ENCODE peak calls at places on chromosome 9, in four cellular contexts. I is neuronal stem cell, V is small intestine, O is A673. Y is an unnamed sample.

GRCh38 chr9:134442486-134443168 is 116.4 kb downstream of the RXRA start:
- DNase-seq in I (no peak), V (no peak), O (no peak), Y (no peak)

GRCh38 chr9:92151691-92152393 is 36.6 kb upstream of the SPTLC1 start:
- DNase-seq in I (no peak), V (no peak), O (no peak), Y (no peak)

GRCh38 chr9:37053684-37054512 is 19.8 kb upstream of the PAX5 start:
- DNase-seq in I (no peak), V (no peak), O (no peak), Y (no peak)

GRCh38 chr9:119838210-119838609 is 469.0 kb upstream of the BRINP1 start:
- DNase-seq in I (no peak), V (no peak), O (no peak), Y (no peak)

GRCh38 chr9:33297455-33297854 is 7.1 kb downstream of the NFX1 start:
- DNase-seq in I (no peak), V (peak; percentile 71), O (no peak), Y (no peak)

GRCh38 chr9:129306318-129306973 is 128.4 kb upstream of the IER5L start:
- DNase-seq in I (no peak), V (no peak), O (no peak), Y (no peak)

GRCh38 chr9:34957492-34958410 is at the start of gene PHF24:
- DNase-seq in I (peak; percentile 36), V (no peak), O (peak; percentile 43), Y (peak; percentile 48)

GRCh38 chr9:84839538-84839937 is 170.0 kb downstream of the NTRK2 start:
- DNase-seq in I (no peak), V (no peak), O (no peak), Y (no peak)

GRCh38 chr9:1125741-1126140 is 75.6 kb downstream of the DMRT2 start:
- DNase-seq in I (no peak), V (no peak), O (no peak), Y (no peak)

GRCh38 chr9:96425500-96426169 is 7.5 kb upstream of the ZNF367 start:
- DNase-seq in I (no peak), V (peak; percentile 77), O (no peak), Y (peak; percentile 47)

DNA sequence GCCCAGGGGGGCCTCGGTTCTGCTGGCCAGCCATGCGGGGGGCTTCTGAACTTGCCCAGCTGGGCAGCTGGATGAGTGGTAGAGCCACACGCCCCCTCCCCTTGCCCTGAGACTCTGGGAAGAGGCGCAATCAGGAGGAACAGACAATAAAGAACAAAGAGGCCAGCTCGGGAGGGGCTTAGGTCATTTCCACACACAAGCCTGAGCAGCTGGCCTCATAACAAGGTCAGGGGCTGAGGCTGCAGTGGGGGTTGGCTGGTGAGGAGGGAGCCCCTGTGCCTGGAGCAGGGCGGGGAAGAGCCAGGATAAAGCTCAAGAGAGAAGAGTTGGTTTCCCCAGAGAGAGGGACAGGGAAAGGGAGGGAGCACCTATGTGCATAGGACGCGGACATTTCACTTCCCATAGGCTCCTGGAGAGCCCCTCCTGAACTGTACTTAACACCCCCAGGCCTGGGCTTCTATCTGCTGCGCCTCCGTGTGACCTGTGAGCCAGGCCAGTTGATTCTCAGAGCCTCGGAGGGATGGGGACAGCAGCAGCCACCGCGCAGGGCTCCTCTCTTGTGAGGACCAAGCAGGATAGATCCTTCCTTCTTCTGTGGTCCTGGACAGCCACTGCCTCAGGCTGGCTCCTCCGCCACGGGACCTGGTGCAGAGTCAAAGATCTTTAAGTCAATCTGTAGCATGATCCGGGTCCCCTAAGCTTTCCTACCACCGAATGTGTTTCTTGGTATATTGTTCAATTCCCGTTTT is 75.3 kb upstream of the GGTA1 start:
- DNase-seq in I (no peak), V (no peak), O (no peak), Y (no peak)
- H3K4me1 ChIP-seq in I (peaks cover 7% of the 10 kb centered on the region), V (no peaks in the 10 kb centered on the region), O (no peaks in the 10 kb centered on the region), Y (no peaks in the 10 kb centered on the region)

GRCh38 chr9:131516274-131516565 is 13.5 kb downstream of the POMT1 start:
- DNase-seq in I (no peak), V (no peak), O (no peak), Y (no peak)
- H3K36me3 ChIP-seq in I (peaks cover 97% of the 10 kb centered on the region), V (peaks cover 20% of the 10 kb centered on the region), O (peaks cover 62% of the 10 kb centered on the region), Y (peaks cover 87% of the 10 kb centered on the region)

DNA sequence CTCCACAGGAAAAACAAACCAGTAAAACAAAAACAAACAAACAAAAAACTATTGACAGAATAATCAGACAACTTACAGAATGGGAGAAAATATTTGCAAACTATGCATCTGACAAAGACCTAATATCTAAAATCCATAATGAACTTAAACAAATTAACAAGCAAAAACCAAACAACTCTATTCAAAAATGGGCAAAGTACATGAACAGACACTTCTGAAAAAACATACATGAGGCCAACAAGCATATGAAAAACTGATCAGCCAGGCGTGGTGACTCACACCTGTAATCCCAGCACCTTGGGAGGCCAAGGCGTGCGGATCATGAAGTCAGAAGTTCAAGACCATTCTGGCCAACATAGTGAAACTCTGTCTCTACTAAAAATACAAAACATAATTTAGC is 60.1 kb downstream of the KCNV2 start:
- DNase-seq in I (no peak), V (no peak), O (no peak), Y (no peak)
- H3K4me1 ChIP-seq in I (no peaks in the 10 kb centered on the region), V (no peaks in the 10 kb centered on the region), O (peaks cover 3% of the 10 kb centered on the region), Y (no peaks in the 10 kb centered on the region)

GRCh38 chr9:127489471-127490115 is 38.3 kb downstream of the LRSAM1 start:
- DNase-seq in I (peak; percentile 39), V (no peak), O (no peak), Y (no peak)

GRCh38 chr9:127488946-127489345 is 37.6 kb downstream of the LRSAM1 start:
- DNase-seq in I (no peak), V (no peak), O (no peak), Y (no peak)

GRCh38 chr9:127482662-127483061 is 31.4 kb downstream of the LRSAM1 start:
- DNase-seq in I (no peak), V (no peak), O (no peak), Y (no peak)

GRCh38 chr9:127490831-127491230 is 39.5 kb downstream of the LRSAM1 start:
- DNase-seq in I (no peak), V (no peak), O (no peak), Y (no peak)

GRCh38 chr9:127485995-127486394 is 34.7 kb downstream of the LRSAM1 start:
- DNase-seq in I (no peak), V (no peak), O (peak; percentile 53), Y (no peak)
- H3K36me3 ChIP-seq in I (peaks cover 28% of the 10 kb centered on the region), V (no peaks in the 10 kb centered on the region), O (no peaks in the 10 kb centered on the region), Y (peaks cover 10% of the 10 kb centered on the region)